ENCODE peak calls at places on chromosomes 13 and 19, in ten cellular contexts. R, X, C, G, S, F, Z, U, L and N are unnamed samples.

GRCh38 chr19:2462635-2463421 is 6.1 kb upstream of the LMNB2 start:
- DNase-seq in U (no peak), F (no peak), Z (no peak), S (peak), R (peak), G (peak), L (no peak), C (peak), X (peak), N (peak)

GRCh38 chr19:34393629-34394028 is 10.6 kb upstream of the PDCD2L start:
- DNase-seq in U (no peak), L (no peak), S (no peak), G (no peak), X (no peak), F (no peak), C (no peak), Z (no peak), R (no peak), N (no peak)

GRCh38 chr19:7870571-7871279 is 3.5 kb downstream of the PRR36 start:
- DNase-seq in C (peak), X (peak), Z (peak), L (no peak), G (no peak), R (peak), F (no peak), U (no peak), S (peak), N (peak)

GRCh38 chr13:100495455-100495854 is 93.1 kb downstream of the GGACT start:
- DNase-seq in Z (no peak), S (no peak), C (no peak), G (no peak), L (no peak), U (no peak), F (no peak), X (no peak), R (no peak), N (no peak)

GRCh38 chr13:86933676-86934075 is 737.5 kb upstream of the SLITRK5 start:
- DNase-seq in F (no peak), G (no peak), C (no peak), R (no peak), X (no peak), U (no peak), Z (no peak), S (no peak), L (no peak), N (no peak)

GRCh38 chr13:30744056-30744684 is 8.8 kb downstream of the ALOX5AP start:
- DNase-seq in Z (peak), F (peak), S (peak), G (peak), U (peak), R (no peak), X (peak), L (no peak), C (peak), N (no peak)

GRCh38 chr19:16559896-16560295 is 12.3 kb downstream of the SLC35E1 start:
- DNase-seq in C (no peak), X (no peak), U (no peak), L (no peak), G (no peak), F (no peak), Z (no peak), S (peak), R (no peak), N (no peak)

GRCh38 chr13:70178346-70178745 is 70.1 kb upstream of the KLHL1 start:
- DNase-seq in R (no peak), L (no peak), G (no peak), F (no peak), Z (no peak), X (no peak), C (no peak), S (no peak), U (no peak), N (no peak)

GRCh38 chr19:58409010-58409790 is 751 bp downstream of the ZNF584 start:
- DNase-seq in X (peak), S (peak), L (no peak), G (no peak), C (peak), F (no peak), U (no peak), R (no peak), Z (no peak), N (no peak)

GRCh38 chr13:98966019-98966418 is 11.8 kb downstream of the DOCK9 start:
- DNase-seq in U (no peak), Z (no peak), G (no peak), C (no peak), F (no peak), X (no peak), L (no peak), R (no peak), S (no peak), N (no peak)

GRCh38 chr13:31038834-31039552 is 106.5 kb downstream of the TEX26 start:
- DNase-seq in S (no peak), L (no peak), F (no peak), C (no peak), G (no peak), X (peak), R (no peak), Z (no peak), U (peak), N (no peak)

GRCh38 chr19:13208131-13208963 is 58.1 kb downstream of the IER2 start:
- DNase-seq in C (no peak), U (peak), L (no peak), G (no peak), S (peak), R (no peak), Z (peak), F (peak), X (peak), N (no peak)

GRCh38 chr19:18674616-18675015 is 8.9 kb upstream of the CRTC1 start:
- DNase-seq in X (no peak), U (no peak), L (no peak), G (no peak), F (no peak), R (no peak), S (no peak), C (no peak), Z (no peak), N (no peak)

GRCh38 chr19:1752009-1752756 is 1.1 kb upstream of the ONECUT3 start:
- DNase-seq in C (no peak), G (no peak), F (no peak), U (no peak), Z (no peak), R (no peak), X (no peak), S (no peak), L (no peak), N (no peak)

GRCh38 chr13:48233886-48234488 is 981 bp downstream of the ITM2B start:
- DNase-seq in G (no peak), S (no peak), R (no peak), F (no peak), C (no peak), X (no peak), L (no peak), Z (no peak), U (no peak), N (no peak)

GRCh38 chr19:8910775-8911414 is 78.7 kb downstream of the MBD3L1 start:
- DNase-seq in X (no peak), S (no peak), R (no peak), G (no peak), L (no peak), Z (no peak), C (no peak), F (no peak), U (no peak), N (no peak)

GRCh38 chr19:3520166-3521103 is 14.3 kb downstream of the FZR1 start:
- DNase-seq in X (no peak), G (no peak), C (no peak), R (peak), S (no peak), Z (no peak), F (no peak), U (no peak), L (no peak), N (no peak)

GRCh38 chr19:48452255-48452654 is 3.1 kb upstream of the KCNJ14 start:
- DNase-seq in C (peak), X (no peak), U (no peak), F (no peak), L (no peak), S (no peak), Z (no peak), G (no peak), R (no peak), N (no peak)

GRCh38 chr13:112451512-112452379 is 75.6 kb downstream of the SPACA7 start:
- DNase-seq in S (no peak), Z (no peak), L (no peak), G (no peak), F (no peak), R (no peak), C (no peak), X (no peak), U (no peak), N (no peak)

GRCh38 chr13:87889241-87889640 is 218.1 kb downstream of the SLITRK5 start:
- DNase-seq in X (no peak), U (no peak), F (no peak), R (no peak), G (no peak), Z (no peak), L (no peak), S (no peak), C (no peak), N (no peak)

GRCh38 chr19:35311901-35312665 is 16.9 kb upstream of the CD22 start:
- DNase-seq in S (no peak), C (no peak), L (no peak), Z (no peak), F (no peak), G (no peak), X (no peak), R (no peak), U (no peak), N (no peak)

GRCh38 chr13:45310341-45311138 is 30.4 kb downstream of the TPT1 start:
- DNase-seq in L (no peak), G (no peak), F (no peak), U (no peak), Z (no peak), R (no peak), S (no peak), C (no peak), X (no peak), N (no peak)

GRCh38 chr13:112592647-112593046 is 4.7 kb upstream of the TUBGCP3 start:
- DNase-seq in L (no peak), S (no peak), G (no peak), X (no peak), F (no peak), C (no peak), Z (no peak), R (no peak), U (no peak), N (peak)

GRCh38 chr13:49997935-49998334 is 1.1 kb downstream of the TRIM13 start:
- DNase-seq in R (no peak), C (no peak), X (peak), L (no peak), Z (no peak), S (peak), F (no peak), U (no peak), G (no peak), N (no peak)

GRCh38 chr13:94261163-94261562 is 218.3 kb downstream of the DCT start:
- DNase-seq in Z (no peak), G (no peak), C (no peak), F (no peak), R (no peak), S (no peak), X (no peak), L (no peak), U (no peak), N (no peak)

GRCh38 chr19:33470040-33470330 is 51.6 kb downstream of the PEPD start:
- DNase-seq in U (no peak), X (no peak), F (no peak), L (no peak), R (no peak), S (no peak), G (no peak), Z (no peak), C (no peak), N (no peak)

GRCh38 chr13:19967619-19968018 is 9.1 kb downstream of the ZMYM2 start:
- DNase-seq in L (no peak), F (no peak), R (no peak), C (no peak), S (peak), Z (no peak), G (no peak), U (no peak), X (no peak), N (no peak)

GRCh38 chr19:30682576-30683536 is 310.7 kb downstream of the ZNF536 start:
- DNase-seq in F (peak), C (peak), Z (peak), G (peak), R (peak), S (peak), L (no peak), U (peak), X (peak), N (peak)

GRCh38 chr19:16470911-16471811 is 609 bp downstream of the EPS15L1 start:
- DNase-seq in L (no peak), S (peak), R (peak), F (no peak), C (no peak), Z (no peak), G (peak), U (no peak), X (peak), N (peak)

GRCh38 chr19:6222884-6223283 is 56.9 kb downstream of the MLLT1 start:
- DNase-seq in Z (no peak), X (no peak), U (no peak), C (no peak), F (no peak), G (no peak), S (peak), L (no peak), R (no peak), N (no peak)

GRCh38 chr13:110628952-110629701 is 13.8 kb downstream of the NAXD start:
- DNase-seq in G (no peak), Z (no peak), F (no peak), S (peak), L (no peak), C (no peak), X (no peak), R (no peak), U (no peak), N (no peak)

GRCh38 chr19:2261438-2262172 is 5.4 kb upstream of the JSRP1 start:
- DNase-seq in Z (no peak), X (no peak), U (no peak), R (peak), G (no peak), L (no peak), S (peak), F (peak), C (no peak), N (no peak)

GRCh38 chr13:45873491-45874360 is 22.2 kb upstream of the SIAH3 start:
- DNase-seq in R (no peak), X (peak), L (no peak), U (no peak), Z (no peak), C (peak), G (no peak), S (peak), F (no peak), N (no peak)

GRCh38 chr13:27962128-27962841 is 6.8 kb downstream of the CDX2 start:
- DNase-seq in X (no peak), C (no peak), F (no peak), R (peak), G (no peak), Z (no peak), L (no peak), U (no peak), S (no peak), N (no peak)

GRCh38 chr13:24661713-24662112 is 18.5 kb upstream of the ATP12A start:
- DNase-seq in X (no peak), R (no peak), L (no peak), F (no peak), S (no peak), U (no peak), Z (no peak), G (no peak), C (no peak), N (no peak)

GRCh38 chr19:50427997-50428425 is 4.7 kb upstream of the MYBPC2 start:
- DNase-seq in X (peak), S (peak), R (peak), L (no peak), Z (peak), G (peak), C (no peak), U (peak), F (no peak), N (no peak)

GRCh38 chr19:7393459-7393858 is 44.7 kb downstream of the ARHGEF18 start:
- DNase-seq in G (no peak), L (no peak), Z (no peak), C (no peak), S (no peak), U (no peak), X (no peak), R (no peak), F (no peak), N (no peak)

GRCh38 chr13:99864627-99864990 is 107.0 kb downstream of the ZIC5 start:
- DNase-seq in G (no peak), U (no peak), X (no peak), L (no peak), S (no peak), R (no peak), Z (no peak), F (no peak), C (no peak), N (no peak)

GRCh38 chr19:52997975-52998374 is 15.7 kb upstream of the ERVV-1 start:
- DNase-seq in G (no peak), X (no peak), Z (no peak), R (no peak), L (no peak), U (no peak), C (no peak), F (no peak), S (no peak), N (no peak)